ENCODE peak calls at places on chromosomes 12 and 14, in five cellular contexts. E is adrenal gland, U is tibial nerve, H is DND-41, Y is heart right ventricle. V is an unnamed sample. For H3K36me3, the result is how much of the 10 kb centered on the place peaks cover.

GRCh38 chr12:131204416-131205311 is 251.0 kb downstream of the ADGRD1 start:
- DNase-seq in E (no peak), U (no peak), H (no peak), Y (no peak), V (no peak)

GRCh38 chr12:44618960-44619359 is 257.2 kb downstream of the NELL2 start:
- DNase-seq in E (no peak), U (no peak), H (no peak), Y (no peak), V (no peak)

GRCh38 chr12:117564885-117565284 is 203.5 kb upstream of the NOS1 start:
- DNase-seq in E (no peak), U (no peak), H (no peak), Y (no peak), V (no peak)

GRCh38 chr14:96146131-96146771 is 58.4 kb upstream of the BDKRB2 start:
- DNase-seq in E (no peak), U (no peak), H (no peak), Y (no peak), V (no peak)

GRCh38 chr12:102917026-102917787 is at the start of gene PAH:
- DNase-seq in E (peak), U (no peak), H (no peak), Y (no peak), V (peak)

GRCh38 chr12:97342130-97342529 is 120.5 kb upstream of the RMST start:
- DNase-seq in E (no peak), U (no peak), H (no peak), Y (no peak), V (no peak)

GRCh38 chr12:1346126-1346525 is 248.3 kb downstream of the FBXL14 start:
- DNase-seq in E (no peak), U (no peak), H (no peak), Y (no peak), V (no peak)

GRCh38 chr12:108240027-108240785 is 98.9 kb downstream of the CMKLR1 start:
- DNase-seq in E (no peak), U (no peak), H (no peak), Y (no peak), V (no peak)

GRCh38 chr12:69430942-69431603 is 39.1 kb upstream of the FRS2 start:
- DNase-seq in E (no peak), U (no peak), H (no peak), Y (peak), V (no peak)

GRCh38 chr12:42588308-42588836 is 1.2 kb downstream of the PRICKLE1 start:
- DNase-seq in E (no peak), U (no peak), H (no peak), Y (no peak), V (no peak)

GRCh38 chr14:94961761-94962575 is 192.1 kb upstream of the GSC start:
- DNase-seq in E (no peak), U (no peak), H (no peak), Y (no peak), V (no peak)

GRCh38 chr12:101781834-101782543 is 42.7 kb upstream of the SYCP3 start:
- DNase-seq in E (no peak), U (no peak), H (no peak), Y (no peak), V (no peak)

GRCh38 chr12:14663002-14663401 is 33.4 kb downstream of the GUCY2C start:
- DNase-seq in E (no peak), U (no peak), H (no peak), Y (no peak), V (no peak)

GRCh38 chr12:132056320-132056719 is 87.8 kb downstream of the DDX51 start:
- DNase-seq in E (no peak), U (no peak), H (no peak), Y (no peak), V (no peak)

GRCh38 chr12:106861984-106862894 is 87.8 kb downstream of the RIC8B start:
- DNase-seq in E (no peak), U (no peak), H (no peak), Y (no peak), V (no peak)

DNA sequence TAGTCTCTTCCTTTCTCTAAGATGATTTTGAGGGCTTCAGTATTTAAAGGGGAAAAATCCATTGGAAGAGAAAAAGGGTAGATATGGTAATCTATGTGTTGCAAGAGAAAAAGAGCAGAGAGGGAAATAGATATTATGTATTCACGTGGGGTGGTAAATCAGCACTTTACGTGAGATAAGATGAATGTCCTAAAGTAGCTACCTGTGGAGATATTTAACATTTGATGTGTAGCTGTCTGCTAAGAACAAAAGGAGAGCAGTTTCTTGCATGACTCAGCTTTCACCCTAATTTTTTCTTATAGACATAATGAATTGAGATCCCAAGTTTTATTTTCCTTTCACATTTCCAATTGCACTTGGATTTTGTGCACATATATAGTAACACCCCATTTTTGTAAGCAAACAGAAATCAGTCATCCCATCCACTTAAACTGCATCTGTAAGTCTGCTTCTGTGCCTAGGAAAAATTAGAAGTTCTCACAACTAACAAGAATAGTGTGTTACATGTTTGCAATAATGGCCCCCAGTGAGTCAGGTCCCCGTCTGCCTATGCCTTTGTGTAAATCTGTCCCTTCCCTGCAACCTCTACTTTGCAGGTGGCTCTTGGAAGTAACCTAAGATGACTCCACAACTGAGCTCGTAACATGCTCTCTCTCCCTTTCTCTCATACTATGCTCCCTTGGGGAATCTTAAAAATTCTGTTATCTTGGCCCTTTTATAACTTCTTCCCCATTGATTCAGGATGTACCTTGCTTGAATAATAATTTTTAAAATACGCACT is 3.6 kb downstream of the TMTC3 start:
- DNase-seq in E (no peak), U (no peak), H (no peak), Y (no peak), V (no peak)
- H3K4me3 ChIP-seq in E (no peak), U (no peak), H (no peak), Y (no peak), V (no peak)

GRCh38 chr14:90774316-90774715 is 41.9 kb downstream of the TTC7B start:
- DNase-seq in E (no peak), U (no peak), H (no peak), Y (no peak), V (no peak)
- H3K36me3 ChIP-seq in E (under half), U (under half), H (under half), Y (under half), V (under half)

DNA sequence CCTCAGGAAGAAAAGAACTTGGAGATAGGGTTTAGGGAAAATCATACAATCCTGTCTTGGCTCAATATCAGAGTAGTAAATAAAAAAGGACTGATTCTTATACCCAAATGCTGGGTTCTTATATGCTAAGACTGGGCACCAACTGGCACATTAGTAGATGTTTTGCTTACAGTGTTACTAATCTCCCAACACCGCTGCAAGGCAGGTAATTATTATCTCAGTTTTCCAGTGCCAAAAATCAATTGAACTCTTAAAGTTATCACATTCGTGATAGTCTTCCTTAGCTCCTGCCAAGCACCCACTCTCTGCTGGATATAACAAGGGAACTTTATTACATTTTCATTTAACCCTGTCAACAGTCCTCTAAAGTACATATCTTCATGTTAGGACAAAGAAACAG is 25.0 kb upstream of the HIGD1C start:
- DNase-seq in E (no peak), U (no peak), H (no peak), Y (no peak), V (no peak)
- H3K27ac ChIP-seq in E (peak), U (peak), H (peak), Y (peak), V (peak)

GRCh38 chr12:89347325-89347829 is 4.9 kb downstream of the DUSP6 start:
- DNase-seq in E (no peak), U (no peak), H (no peak), Y (no peak), V (no peak)
- H3K4me3 ChIP-seq in E (peak), U (peak), H (peak), Y (no peak), V (peak)

GRCh38 chr12:13563743-13564125 is 367.2 kb downstream of the EMP1 start:
- DNase-seq in E (no peak), U (no peak), H (no peak), Y (no peak), V (no peak)
- H3K36me3 ChIP-seq in E (under half), U (under half), H (under half), Y (under half), V (under half)